ENCODE peak calls at places on chromosome 20, in six cellular contexts. Y is BE2C; O is GM13977; M is B cell; I is cardiac fibroblast; Q is CD4-positive, alpha-beta T cell. C is an unnamed sample.

GRCh38 chr20:37383229-37383989 is 37.5 kb downstream of the SRC start:
- DNase-seq in O (no peak), Q (no peak), M (peak; percentile 40), Y (no peak), I (peak; percentile 52), C (peak; percentile 41)

GRCh38 chr20:4782373-4782772 is 60.7 kb downstream of the PRND start:
- DNase-seq in M (no peak), Q (no peak), I (no peak), O (no peak), Y (no peak), C (no peak)

GRCh38 chr20:34871320-34871926 is 1.2 kb downstream of the GGT7 start:
- DNase-seq in I (no peak), Y (no peak), M (no peak), O (no peak), Q (no peak), C (no peak)

GRCh38 chr20:3082306-3082951 is 2.1 kb downstream of the AVP start:
- DNase-seq in Q (no peak), Y (no peak), M (no peak), O (no peak), I (no peak), C (no peak)

GRCh38 chr20:59948828-59949720 is 8.9 kb downstream of the FAM217B start:
- DNase-seq in M (no peak), I (peak; percentile 73), Q (no peak), Y (peak; percentile 21), O (no peak), C (no peak)

GRCh38 chr20:31985152-31985551 is 17.2 kb downstream of the XKR7 start:
- DNase-seq in O (no peak), Q (no peak), I (no peak), Y (no peak), M (no peak), C (no peak)

GRCh38 chr20:33401922-33402369 is 627 bp upstream of the CDK5RAP1 start:
- DNase-seq in M (no peak), Q (no peak), O (no peak), Y (no peak), I (peak; percentile 35), C (no peak)

GRCh38 chr20:57465486-57465885 is 59.5 kb downstream of the CTCFL start:
- DNase-seq in O (no peak), Q (no peak), M (peak; percentile 15), I (no peak), Y (no peak), C (no peak)

GRCh38 chr20:62926229-62927127 is at the start of gene DIDO1:
- DNase-seq in O (peak; percentile 98), I (peak; percentile 82), Y (peak; percentile 92), Q (peak; percentile 92), M (peak; percentile 88), C (no peak)

GRCh38 chr20:44074252-44075151 is 112.5 kb downstream of the JPH2 start:
- DNase-seq in Q (no peak), Y (peak; percentile 92), M (no peak), O (no peak), I (peak; percentile 60), C (peak; percentile 15)

GRCh38 chr20:49989234-49990065 is 6.7 kb downstream of the SNAI1 start:
- DNase-seq in M (no peak), Y (no peak), O (no peak), I (peak; percentile 95), Q (no peak), C (no peak)

GRCh38 chr20:2596673-2597279 is 55.7 kb upstream of the NOP56 start:
- DNase-seq in I (peak; percentile 52), M (no peak), Q (no peak), O (no peak), Y (no peak), C (no peak)

GRCh38 chr20:62252342-62252966 is 14.1 kb downstream of the OSBPL2 start:
- DNase-seq in Q (no peak), Y (no peak), M (no peak), I (peak; percentile 28), O (no peak), C (no peak)

GRCh38 chr20:22921595-22922421 is 113.3 kb upstream of the SSTR4 start:
- DNase-seq in Q (no peak), M (no peak), O (no peak), Y (no peak), I (peak; percentile 74), C (no peak)

GRCh38 chr20:57785720-57786119 is 75.9 kb upstream of the PMEPA1 start:
- DNase-seq in Q (no peak), Y (no peak), M (no peak), O (no peak), I (no peak), C (no peak)

GRCh38 chr20:61797200-61797599 is 268.5 kb downstream of the TAF4 start:
- DNase-seq in M (no peak), Y (no peak), O (no peak), I (no peak), Q (no peak), C (no peak)

GRCh38 chr20:48463916-48464315 is 363.9 kb downstream of the PREX1 start:
- DNase-seq in Q (no peak), M (peak; percentile 36), I (peak; percentile 7), O (no peak), Y (no peak), C (peak; percentile 30)

GRCh38 chr20:58361549-58361948 is 27.5 kb upstream of the VAPB start:
- DNase-seq in I (peak; percentile 78), Y (peak; percentile 31), Q (no peak), O (no peak), M (no peak), C (no peak)

GRCh38 chr20:29410805-29411457 is 1846.5 kb upstream of the DEFB115 start:
- DNase-seq in I (no peak), O (peak; percentile 7), M (no peak), Y (no peak), Q (no peak), C (no peak)

GRCh38 chr20:36167826-36168634 is 13.5 kb downstream of the EPB41L1 start:
- DNase-seq in M (no peak), I (peak; percentile 80), O (no peak), Y (no peak), Q (no peak), C (no peak)

GRCh38 chr20:60780388-60781025 is 471.6 kb upstream of the CDH4 start:
- DNase-seq in Q (no peak), O (no peak), Y (no peak), I (no peak), M (no peak), C (no peak)

GRCh38 chr20:46967647-46968046 is 73.0 kb downstream of the EYA2 start:
- DNase-seq in I (no peak), Y (no peak), O (no peak), Q (no peak), M (no peak), C (no peak)

GRCh38 chr20:822651-823325 is 10.7 kb upstream of the FAM110A start:
- DNase-seq in I (no peak), O (no peak), Y (no peak), Q (no peak), M (no peak), C (no peak)

GRCh38 chr20:8535403-8536003 is 403.4 kb downstream of the PLCB1 start:
- DNase-seq in Q (no peak), O (peak; percentile 9), I (peak; percentile 35), M (no peak), Y (peak; percentile 39), C (no peak)
- TF ChIP-seq CTCF in Q (no peak), O (peak; percentile 42), I (peak; percentile 68), M (peak; percentile 30), Y (peak; percentile 82), C (peak; percentile 79)

DNA sequence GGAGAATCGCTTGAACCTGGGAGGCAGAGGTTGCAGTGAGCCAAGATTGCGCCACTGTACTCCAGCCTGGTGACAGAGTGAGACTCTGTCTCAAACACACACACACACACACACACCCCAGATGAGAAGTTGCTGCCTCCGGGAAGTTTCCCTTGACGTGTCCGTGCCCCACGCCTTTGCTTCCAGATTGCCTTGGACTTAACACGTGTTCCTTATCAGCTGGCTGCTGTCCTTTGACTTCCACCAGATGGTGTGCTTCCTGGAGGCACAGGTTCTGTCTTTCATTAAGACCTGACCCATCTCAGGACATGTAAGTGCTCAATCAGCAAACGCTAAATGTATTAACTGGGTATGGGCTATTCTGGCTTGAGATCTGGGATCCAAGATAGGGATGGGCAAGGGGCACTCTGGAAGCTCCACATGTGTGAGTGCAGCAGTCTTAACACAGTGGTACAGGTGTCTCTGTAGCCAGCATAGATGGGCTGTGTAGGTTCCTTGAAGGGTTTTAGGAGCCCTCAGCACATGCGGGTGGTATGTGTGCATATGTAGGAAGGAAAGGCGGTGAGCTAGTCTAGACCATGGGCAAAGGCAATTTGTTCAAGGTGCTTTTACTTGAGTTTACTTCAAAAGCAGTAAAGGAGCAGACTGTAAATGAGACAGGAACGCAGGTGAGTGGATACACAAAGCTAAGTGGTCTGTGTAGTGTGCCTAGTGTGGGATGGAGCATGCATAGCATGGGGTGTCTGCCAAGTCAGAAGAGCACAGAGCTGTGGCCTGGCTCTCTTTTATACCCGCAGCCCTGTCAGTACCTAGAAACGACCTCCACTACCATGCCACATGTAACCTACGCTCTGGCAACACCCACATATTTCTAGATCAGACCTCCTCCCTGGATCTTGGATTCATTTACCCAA is 11.6 kb downstream of the PIGT start:
- DNase-seq in Q (no peak), I (no peak), Y (peak; percentile 63), M (no peak), O (no peak), C (no peak)
- TF ChIP-seq CTCF in Q (no peak), I (no peak), Y (peak; percentile 29), M (no peak), O (no peak), C (no peak)

DNA sequence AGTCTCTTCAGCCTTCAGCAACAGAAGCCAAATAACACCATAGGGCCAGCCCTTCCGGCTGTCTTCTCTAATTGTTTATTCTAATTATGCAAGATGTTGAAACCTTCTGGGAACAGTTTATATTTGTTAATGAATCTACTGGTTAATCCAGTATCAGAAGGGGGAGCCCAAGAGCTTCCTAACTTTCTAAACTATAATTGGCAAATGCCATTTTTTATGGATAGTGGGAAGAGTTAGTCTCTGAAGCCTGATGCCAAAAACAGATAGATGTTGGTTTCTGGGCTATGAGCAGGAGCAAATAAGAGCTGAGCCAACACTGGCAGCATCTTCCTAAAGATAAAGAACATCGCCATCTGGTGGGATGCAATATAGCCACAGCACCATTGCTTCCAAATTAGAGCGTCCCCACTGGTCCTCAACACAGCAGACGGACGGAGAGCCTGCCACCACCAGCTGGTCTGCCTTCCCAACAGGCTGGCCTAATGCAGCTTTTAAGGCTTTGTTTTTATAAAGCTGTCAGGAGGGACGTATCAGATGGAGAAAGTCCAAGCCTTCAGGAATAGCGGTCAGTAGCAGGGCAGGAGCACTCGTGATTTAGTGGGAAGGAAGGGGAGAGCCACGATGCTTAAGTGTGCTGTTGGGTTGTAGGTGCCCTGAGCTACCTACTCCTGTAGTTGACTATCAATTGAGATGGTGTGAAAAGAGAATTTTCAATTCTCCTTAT is 118.8 kb downstream of the RALGAPA2 start:
- DNase-seq in I (peak; percentile 74), M (no peak), Y (peak; percentile 75), Q (no peak), O (peak; percentile 36), C (no peak)
- TF ChIP-seq CTCF in I (peak; percentile 61), M (peak; percentile 24), Y (peak; percentile 87), Q (peak; percentile 2), O (peak; percentile 54), C (peak; percentile 77)

GRCh38 chr20:16574656-16575355 is 1.6 kb upstream of the KIF16B start:
- DNase-seq in O (peak; percentile 83), I (peak; percentile 69), M (peak; percentile 79), Y (peak; percentile 91), Q (peak; percentile 61), C (no peak)

GRCh38 chr20:16571333-16571732 is 1.9 kb downstream of the KIF16B start:
- DNase-seq in Q (no peak), I (no peak), M (no peak), Y (no peak), O (no peak), C (no peak)

GRCh38 chr20:16575390-16576140 is 2.3 kb upstream of the KIF16B start:
- DNase-seq in I (no peak), Y (no peak), M (no peak), O (no peak), Q (no peak), C (no peak)

GRCh38 chr20:16576219-16576618 is 3.0 kb upstream of the KIF16B start:
- DNase-seq in Q (no peak), M (no peak), I (no peak), Y (no peak), O (no peak), C (no peak)

GRCh38 chr20:16573011-16573965 is at the start of gene KIF16B:
- DNase-seq in O (peak; percentile 72), Q (peak; percentile 65), M (peak; percentile 85), I (peak; percentile 82), Y (peak; percentile 94), C (no peak)
- TF ChIP-seq CTCF in O (no peak), Q (no peak), M (no peak), I (no peak), Y (peak; percentile 2), C (peak; percentile 15)